ENCODE peak calls at places on chromosomes 2 and 18, in seven cellular contexts. W, E, J, R, C, V and D are unnamed samples. For H3K4me1, the result is how much of the 10 kb centered on the place peaks cover.

GRCh38 chr2:16625201-16625729 is 40.4 kb downstream of the CYRIA start:
- DNase-seq in V (no peak), R (no peak), J (peak), E (no peak), W (peak), C (peak), D (no peak)

GRCh38 chr18:74328196-74328595 is 12.6 kb downstream of the C18orf63 start:
- DNase-seq in V (no peak), E (no peak), W (no peak), R (no peak), J (no peak), C (no peak), D (no peak)

GRCh38 chr18:46555724-46556123 is 101.3 kb downstream of the LOXHD1 start:
- DNase-seq in R (no peak), J (peak), C (no peak), E (no peak), W (no peak), V (peak), D (no peak)

GRCh38 chr2:171390941-171391516 is 42.8 kb downstream of the METTL8 start:
- DNase-seq in C (no peak), J (no peak), R (no peak), W (no peak), V (peak), E (no peak), D (peak)

GRCh38 chr2:9735335-9735734 is 104.5 kb upstream of the YWHAQ start:
- DNase-seq in W (no peak), R (peak), V (no peak), E (no peak), J (no peak), C (no peak), D (no peak)

GRCh38 chr2:228318218-228318617 is 136.7 kb upstream of the SPHKAP start:
- DNase-seq in V (no peak), C (no peak), E (no peak), R (no peak), J (peak), W (no peak), D (no peak)

GRCh38 chr2:130963849-130964793 is 127.4 kb downstream of the ARHGEF4 start:
- DNase-seq in W (no peak), E (no peak), C (no peak), V (no peak), R (no peak), J (no peak), D (no peak)

GRCh38 chr2:170354409-170354808 is 176.5 kb downstream of the MYO3B start:
- DNase-seq in V (no peak), E (no peak), R (no peak), J (no peak), C (no peak), W (no peak), D (no peak)

GRCh38 chr2:100136310-100136709 is 6.1 kb downstream of the AFF3 start:
- DNase-seq in W (no peak), J (no peak), R (no peak), E (no peak), C (no peak), V (no peak), D (no peak)

GRCh38 chr18:55764382-55764781 is 176.4 kb upstream of the TCF4 start:
- DNase-seq in C (no peak), E (no peak), W (no peak), J (no peak), R (no peak), V (no peak), D (no peak)
- H3K4me1 ChIP-seq in C (under half), E (under half), W (under half), J (under half), R (under half), V (under half), D (under half)

GRCh38 chr2:37655442-37655841 is 16.0 kb downstream of the CDC42EP3 start:
- DNase-seq in V (no peak), E (no peak), R (no peak), J (no peak), C (no peak), W (no peak), D (no peak)

GRCh38 chr2:37653093-37653492 is 18.3 kb downstream of the CDC42EP3 start:
- DNase-seq in W (no peak), E (no peak), J (no peak), C (no peak), V (no peak), R (no peak), D (no peak)

GRCh38 chr2:37654419-37654818 is 17.0 kb downstream of the CDC42EP3 start:
- DNase-seq in R (no peak), J (no peak), W (no peak), C (no peak), E (no peak), V (no peak), D (no peak)

GRCh38 chr2:37654932-37655331 is 16.5 kb downstream of the CDC42EP3 start:
- DNase-seq in W (peak), V (no peak), R (no peak), C (no peak), E (no peak), J (no peak), D (peak)

DNA sequence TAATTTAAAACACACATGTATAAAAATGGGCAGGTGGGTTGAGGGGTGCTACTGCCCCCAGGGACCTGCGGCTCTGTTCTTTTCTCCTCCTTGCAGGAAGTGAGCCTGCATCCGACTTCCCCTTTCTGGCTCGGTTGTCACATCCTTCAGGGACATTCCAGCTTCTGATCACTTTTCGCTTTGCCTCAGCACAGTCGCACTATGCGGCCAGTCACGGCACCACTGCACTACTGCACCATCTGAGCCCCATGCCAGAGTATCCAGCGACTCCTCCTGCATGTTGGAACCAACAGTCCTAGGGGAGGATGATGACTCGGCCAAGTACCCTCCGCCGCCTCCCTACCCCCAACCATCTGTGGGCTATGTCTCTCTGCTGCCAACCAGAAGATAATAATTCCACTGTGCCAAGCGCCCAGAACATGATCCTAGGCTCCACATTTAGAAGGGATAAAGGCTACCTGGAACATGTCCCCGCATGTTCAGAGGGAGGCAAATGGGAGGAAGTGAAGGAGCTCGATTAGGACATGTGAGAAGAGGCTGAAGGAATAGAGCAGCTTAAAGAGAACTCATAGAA is 17.6 kb downstream of the CDC42EP3 start:
- DNase-seq in C (peak), J (peak), W (peak), E (peak), R (no peak), V (no peak), D (no peak)
- H3K4me1 ChIP-seq in C (under half), J (half or more), W (under half), E (under half), R (half or more), V (half or more), D (half or more)

GRCh38 chr2:186485871-186486650 is at the start of gene ZC3H15:
- DNase-seq in R (peak), W (peak), J (peak), V (peak), C (peak), E (peak), D (peak)
- H3K4me1 ChIP-seq in R (under half), W (under half), J (under half), V (under half), C (under half), E (under half), D (under half)

GRCh38 chr18:12405066-12405465 is 2.7 kb upstream of the PRELID3A start:
- DNase-seq in V (no peak), W (no peak), R (no peak), E (no peak), J (no peak), C (no peak), D (no peak)

GRCh38 chr18:12403601-12404506 is 3.9 kb upstream of the PRELID3A start:
- DNase-seq in V (peak), R (no peak), J (no peak), E (no peak), W (no peak), C (no peak), D (no peak)

GRCh38 chr18:12408247-12408869 is 629 bp downstream of the PRELID3A start:
- DNase-seq in J (peak), V (no peak), C (no peak), W (no peak), E (no peak), R (peak), D (no peak)

GRCh38 chr18:12409466-12409865 is 1.7 kb downstream of the PRELID3A start:
- DNase-seq in R (no peak), E (no peak), J (no peak), C (no peak), V (peak), W (no peak), D (no peak)

DNA sequence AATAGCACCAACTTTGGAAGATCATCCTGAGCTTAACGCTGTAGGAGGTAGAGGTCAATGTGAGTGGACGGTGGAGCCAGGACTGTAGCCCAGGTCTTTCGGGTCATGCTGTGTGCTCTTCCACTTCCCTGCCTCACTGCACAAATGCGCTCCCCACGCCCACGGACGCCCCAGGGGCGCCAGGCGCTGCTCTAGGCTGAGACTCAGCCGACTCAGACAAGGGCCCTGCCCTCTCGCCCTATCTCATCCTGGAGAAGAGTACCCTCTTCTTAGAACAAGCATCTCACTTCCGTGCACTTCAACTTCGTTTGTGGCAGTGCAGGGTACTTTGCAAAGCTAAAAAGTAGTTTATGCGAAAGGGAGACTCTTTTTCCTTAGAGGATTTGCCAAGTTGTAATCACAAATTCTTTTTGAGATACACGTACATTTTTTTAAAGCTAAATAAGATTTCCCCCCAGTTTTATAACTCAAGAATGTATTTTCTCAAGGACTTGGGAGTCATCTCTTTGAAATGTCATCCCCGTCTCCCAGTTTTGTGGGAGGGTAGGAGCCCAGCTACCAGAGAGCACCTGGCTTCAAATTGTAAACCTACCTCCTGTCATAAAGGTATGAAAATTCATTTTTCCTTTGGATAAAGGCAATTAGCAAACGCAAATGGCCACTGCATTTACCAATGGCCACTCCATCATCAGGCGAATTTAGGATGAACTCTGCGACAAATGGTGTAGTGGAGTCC is 1.2 kb upstream of the PRELID3A start:
- DNase-seq in V (no peak), W (no peak), J (no peak), C (no peak), R (no peak), E (no peak), D (no peak)
- H3K4me1 ChIP-seq in V (under half), W (under half), J (under half), C (under half), R (under half), E (under half), D (under half)

DNA sequence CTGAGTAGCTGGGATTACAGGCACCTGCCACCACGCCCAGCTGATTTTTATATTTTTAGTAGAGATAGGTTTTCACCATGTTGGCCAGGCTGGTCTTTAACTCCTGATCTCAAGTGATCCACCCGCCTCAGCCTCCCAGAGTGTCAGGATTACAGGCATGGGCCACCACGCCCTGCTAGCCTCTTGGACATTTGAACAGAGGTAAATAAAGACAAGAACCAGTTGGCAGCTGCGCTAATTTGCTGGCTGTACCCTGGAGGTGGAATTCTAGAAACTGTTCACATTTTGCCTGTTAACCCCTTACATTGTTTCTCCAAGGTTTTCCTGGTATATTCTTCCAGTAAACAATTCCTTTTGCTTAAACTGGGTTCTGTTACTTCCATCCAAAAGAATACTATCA is 132.9 kb downstream of the CDH2 start:
- DNase-seq in R (no peak), C (no peak), J (no peak), E (no peak), V (no peak), W (no peak), D (no peak)
- H3K4me1 ChIP-seq in R (under half), C (under half), J (half or more), E (under half), V (under half), W (under half), D (under half)

DNA sequence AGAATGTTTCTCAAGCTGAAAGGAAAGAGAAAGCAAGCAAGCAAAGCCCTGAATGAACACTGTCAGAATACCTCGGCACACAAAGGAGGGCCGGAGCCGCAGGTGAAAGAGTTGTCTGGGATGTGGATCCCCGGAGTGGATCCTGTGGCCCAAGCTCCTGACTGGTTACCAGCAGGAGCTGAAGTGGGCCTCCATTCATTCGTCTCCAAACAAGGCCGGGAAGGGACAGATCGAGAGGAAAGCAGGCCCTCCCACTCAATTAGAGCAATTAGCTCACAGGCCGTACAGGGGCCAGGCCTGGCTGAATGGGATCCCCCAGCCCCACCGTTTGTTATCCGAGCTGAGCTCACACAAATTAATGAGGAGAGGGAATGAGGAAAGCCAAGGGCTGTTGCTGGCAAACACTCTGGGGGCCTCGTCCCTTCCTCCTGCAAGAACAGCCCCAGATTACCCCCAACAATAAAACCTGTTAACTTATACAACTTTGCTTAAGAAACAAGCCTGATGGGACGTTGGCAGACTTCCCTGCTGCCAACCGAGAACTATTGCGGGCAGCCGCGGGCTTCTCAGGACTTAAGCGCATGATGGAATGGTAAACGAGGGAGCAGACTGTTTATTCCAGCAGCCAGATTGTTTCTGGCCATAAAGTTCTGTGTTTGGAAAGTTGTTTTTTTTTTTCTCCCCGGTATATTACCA is 338.0 kb downstream of the BCL11A start:
- DNase-seq in V (no peak), E (no peak), J (no peak), C (no peak), R (no peak), W (no peak), D (no peak)
- H3K4me1 ChIP-seq in V (under half), E (under half), J (under half), C (under half), R (under half), W (under half), D (under half)

GRCh38 chr2:218265626-218266025 is 4.3 kb downstream of the AAMP start:
- DNase-seq in R (no peak), V (no peak), C (no peak), E (no peak), J (no peak), W (no peak), D (no peak)
- H3K4me1 ChIP-seq in R (under half), V (under half), C (under half), E (under half), J (under half), W (under half), D (under half)

GRCh38 chr2:54575379-54575888 is 119.3 kb downstream of the SPTBN1 start:
- DNase-seq in W (no peak), E (no peak), C (no peak), J (no peak), V (peak), R (no peak), D (no peak)
- H3K4me1 ChIP-seq in W (half or more), E (under half), C (under half), J (half or more), V (under half), R (half or more), D (half or more)

DNA sequence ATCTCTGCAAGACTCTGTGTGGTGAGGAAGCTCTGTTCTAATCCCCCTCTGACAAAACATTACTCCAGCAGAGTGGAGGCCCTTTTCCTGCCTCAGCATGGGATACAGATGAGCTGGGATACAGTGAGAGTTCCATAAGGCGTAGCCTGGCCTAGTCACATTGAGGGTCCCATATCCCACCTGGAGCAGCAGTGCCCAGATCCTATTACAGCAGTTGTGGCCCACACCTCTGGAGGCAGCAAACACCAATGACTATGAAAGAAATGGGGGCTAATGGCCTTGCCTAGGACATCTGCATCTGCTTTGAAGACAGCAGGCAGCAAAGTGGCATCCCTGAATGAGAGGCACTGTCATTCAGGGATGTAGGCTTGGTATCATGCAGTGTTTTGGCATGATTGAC is 534.5 kb downstream of the TDRD15 start:
- DNase-seq in V (no peak), R (no peak), J (no peak), E (no peak), W (no peak), C (no peak), D (no peak)
- H3K4me1 ChIP-seq in V (under half), R (under half), J (under half), E (under half), W (under half), C (under half), D (under half)